ENCODE peak calls at places on chromosomes 6 and 20, in eight cellular contexts. N is psoas muscle, E is tibial nerve, F is cardiac muscle cell, P is fibroblast of pulmonary artery, O is GM10248, T is astrocyte, R is AG09319. J is an unnamed sample.

GRCh38 chr20:58481541-58482021 is 33.6 kb downstream of the APCDD1L start:
- DNase-seq in N (peak), E (no peak), F (peak), P (peak), O (peak), T (no peak), R (no peak), J (peak)

GRCh38 chr20:5550738-5551529 is 199.3 kb upstream of the SHLD1 start:
- DNase-seq in N (no peak), E (no peak), F (peak), P (no peak), O (no peak), T (no peak), R (no peak), J (no peak)

GRCh38 chr6:148140772-148141557 is 201.7 kb upstream of the SASH1 start:
- DNase-seq in N (no peak), E (no peak), F (no peak), P (peak), O (no peak), T (no peak), R (no peak), J (no peak)

GRCh38 chr6:121688974-121689373 is 253.5 kb downstream of the GJA1 start:
- DNase-seq in N (no peak), E (no peak), F (no peak), P (no peak), O (no peak), T (peak), R (no peak), J (no peak)

GRCh38 chr20:50245561-50246366 is 55.1 kb downstream of the CEBPB start:
- DNase-seq in N (no peak), E (no peak), F (no peak), P (peak), O (no peak), T (peak), R (peak), J (no peak)

GRCh38 chr20:59145926-59146800 is 17.5 kb upstream of the ZNF831 start:
- DNase-seq in N (no peak), E (no peak), F (peak), P (no peak), O (peak), T (no peak), R (no peak), J (no peak)

GRCh38 chr20:9945406-9945805 is 89.4 kb upstream of the ANKEF1 start:
- DNase-seq in N (no peak), E (no peak), F (no peak), P (peak), O (no peak), T (peak), R (no peak), J (no peak)

GRCh38 chr6:39684790-39685485 is 40.3 kb downstream of the KIF6 start:
- DNase-seq in N (no peak), E (no peak), F (no peak), P (no peak), O (no peak), T (peak), R (no peak), J (no peak)

GRCh38 chr20:32004963-32005362 is 5.3 kb upstream of the CCM2L start:
- DNase-seq in N (no peak), E (no peak), F (no peak), P (peak), O (no peak), T (no peak), R (no peak), J (no peak)

GRCh38 chr6:28807682-28808280 is 116.0 kb downstream of the TRIM27 start:
- DNase-seq in N (no peak), E (no peak), F (no peak), P (peak), O (no peak), T (peak), R (no peak), J (no peak)

GRCh38 chr20:46568570-46569129 is 18.2 kb upstream of the OCSTAMP start:
- DNase-seq in N (peak), E (peak), F (peak), P (peak), O (no peak), T (peak), R (peak), J (peak)

GRCh38 chr20:50450961-50451752 is 59.0 kb upstream of the PTPN1 start:
- DNase-seq in N (peak), E (no peak), F (peak), P (peak), O (peak), T (peak), R (no peak), J (no peak)

GRCh38 chr6:112337209-112337638 is 9.9 kb upstream of the RFPL4B start:
- DNase-seq in N (peak), E (peak), F (peak), P (peak), O (no peak), T (peak), R (peak), J (peak)
- TF ChIP-seq CTCF in N (peak), E (peak), F (peak), P (peak), O (peak), T (peak), R (peak), J (no peak)

DNA sequence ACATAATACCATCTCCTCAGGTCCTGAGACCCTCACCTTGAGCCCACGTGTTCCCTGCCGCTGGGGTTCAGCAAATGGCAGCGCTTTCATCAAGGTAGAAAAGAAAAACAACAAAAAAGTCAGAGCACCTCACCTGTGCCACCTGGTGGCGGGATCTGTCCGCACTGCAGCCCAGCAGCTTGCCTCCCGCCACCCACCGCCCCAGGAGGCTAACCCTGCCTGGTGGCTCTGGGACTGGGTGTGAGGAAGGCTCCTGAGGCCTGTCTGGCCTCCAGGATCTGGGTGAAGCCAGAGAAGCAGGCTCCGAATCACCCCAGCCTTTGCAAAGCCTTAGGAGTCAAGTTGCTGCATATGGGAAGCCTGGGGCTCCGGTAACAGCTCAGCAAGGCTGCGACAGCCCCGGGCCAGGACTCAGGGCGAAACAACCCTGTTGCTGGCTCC is 270.8 kb downstream of the BMP7 start:
- DNase-seq in N (no peak), E (no peak), F (peak), P (peak), O (peak), T (no peak), R (no peak), J (no peak)
- TF ChIP-seq CTCF in N (peak), E (no peak), F (peak), P (peak), O (peak), T (peak), R (peak), J (peak)

GRCh38 chr6:50145125-50145524 is 95.4 kb upstream of the DEFB112 start:
- DNase-seq in N (no peak), E (no peak), F (peak), P (peak), O (no peak), T (no peak), R (no peak), J (no peak)
- TF ChIP-seq CTCF in N (no peak), E (peak), F (peak), P (peak), O (peak), T (peak), R (no peak), J (peak)

GRCh38 chr20:1528811-1529210 is 28.7 kb downstream of the SIRPD start:
- DNase-seq in N (no peak), E (no peak), F (no peak), P (peak), O (no peak), T (no peak), R (no peak), J (no peak)

GRCh38 chr20:1535420-1536175 is 21.9 kb downstream of the SIRPD start:
- DNase-seq in N (no peak), E (no peak), F (no peak), P (no peak), O (peak), T (no peak), R (no peak), J (no peak)

GRCh38 chr20:1537731-1538058 is 19.8 kb downstream of the SIRPD start:
- DNase-seq in N (peak), E (peak), F (no peak), P (no peak), O (peak), T (no peak), R (no peak), J (no peak)

GRCh38 chr20:1536893-1537730 is 20.4 kb downstream of the SIRPD start:
- DNase-seq in N (no peak), E (no peak), F (no peak), P (no peak), O (no peak), T (no peak), R (no peak), J (no peak)

DNA sequence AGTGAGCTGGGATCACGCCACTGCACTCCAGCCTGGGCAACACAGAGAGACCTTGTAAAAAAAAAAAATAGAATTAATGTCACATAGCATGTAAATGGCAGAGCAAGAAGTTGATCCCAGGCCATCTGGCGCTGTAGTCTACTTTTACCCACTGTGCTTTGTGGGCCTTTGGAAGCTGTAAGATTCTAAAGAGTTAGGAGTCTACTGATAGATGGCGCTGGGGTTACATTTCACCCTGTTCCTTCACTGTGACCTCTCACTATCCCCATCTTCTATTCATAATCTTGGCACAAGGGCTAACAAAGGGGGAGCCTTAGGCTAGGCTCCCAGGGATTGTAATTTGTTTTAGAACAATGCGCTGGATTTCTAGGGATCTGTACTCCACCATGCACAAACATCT is 24.4 kb downstream of the SIRPD start:
- DNase-seq in N (no peak), E (no peak), F (no peak), P (no peak), O (no peak), T (no peak), R (no peak), J (no peak)
- TF ChIP-seq CTCF in N (no peak), E (no peak), F (no peak), P (no peak), O (peak), T (no peak), R (no peak), J (no peak)

DNA sequence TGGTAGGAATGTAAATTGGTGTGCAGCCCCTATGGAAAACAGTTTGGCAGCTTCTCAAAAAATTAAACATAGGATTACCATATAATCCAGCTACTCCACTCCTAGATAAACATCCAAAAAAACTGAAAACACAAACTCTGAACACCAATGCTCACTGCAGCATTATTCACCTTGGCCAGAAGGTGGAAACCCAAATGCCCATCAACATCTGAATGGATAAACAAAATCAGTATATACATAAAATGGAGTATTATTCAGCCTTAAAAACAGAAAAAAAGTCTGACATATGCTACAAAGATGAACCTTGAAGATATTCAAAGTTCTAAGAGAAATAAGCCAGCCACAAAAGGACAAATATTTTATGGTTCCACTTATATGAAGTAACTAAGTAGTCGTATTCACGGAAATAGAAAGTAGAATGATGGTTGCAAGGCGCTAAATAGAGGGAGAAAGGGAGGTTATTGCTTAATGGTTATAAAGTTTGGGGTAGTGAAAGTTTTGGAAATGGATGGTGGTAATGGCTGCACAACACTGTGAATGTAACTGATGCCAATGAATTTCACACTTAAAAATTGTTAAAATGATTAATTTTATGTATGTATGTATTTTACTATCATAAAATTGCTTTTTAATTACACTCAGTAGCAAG is 4.0 kb downstream of the PHF10 start:
- DNase-seq in N (no peak), E (no peak), F (no peak), P (no peak), O (no peak), T (no peak), R (no peak), J (no peak)
- TF ChIP-seq CTCF in N (peak), E (no peak), F (no peak), P (peak), O (no peak), T (no peak), R (no peak), J (no peak)

GRCh38 chr6:3118353-3119039 is at the start of gene BPHL:
- DNase-seq in N (peak), E (peak), F (peak), P (peak), O (peak), T (peak), R (peak), J (peak)
- TF ChIP-seq CTCF in N (no peak), E (no peak), F (no peak), P (no peak), O (no peak), T (no peak), R (no peak), J (no peak)